ENCODE peak calls at places on chromosomes 4 and X, in seven cellular contexts. W is H1, V is IMR-90, J is neuronal stem cell, Z is mesenchymal stem cell, N is mesendoderm, R is trophoblast cell. P is an unnamed sample.

GRCh38 chr4:112979881-112980421 is 69.5 kb upstream of the ANK2 start:
- DNase-seq in Z (no peak), V (no peak), R (no peak), N (peak; percentile 37), W (no peak), J (no peak), P (peak; percentile 73)

GRCh38 chrX:29419774-29420553 is 795.4 kb upstream of the MAGEB2 start:
- DNase-seq in J (no peak), R (peak; percentile 3), N (peak; percentile 17), Z (peak; percentile 16), V (peak; percentile 69), W (no peak), P (no peak)

GRCh38 chr4:78606035-78606434 is 54.5 kb downstream of the ANXA3 start:
- DNase-seq in N (no peak), R (no peak), Z (no peak), J (no peak), W (no peak), V (no peak), P (no peak)

GRCh38 chrX:152212969-152213368 is 74.6 kb upstream of the MAGEA10 start:
- DNase-seq in R (no peak), W (no peak), Z (no peak), V (no peak), N (no peak), J (no peak), P (no peak)

GRCh38 chr4:143402776-143403550 is 66.3 kb downstream of the GAB1 start:
- DNase-seq in V (no peak), W (no peak), R (peak; percentile 25), Z (peak; percentile 61), N (no peak), J (no peak), P (no peak)

GRCh38 chr4:30868257-30868656 is 148.1 kb downstream of the PCDH7 start:
- DNase-seq in Z (peak; percentile 40), J (no peak), R (no peak), N (no peak), V (peak; percentile 30), W (no peak), P (no peak)

GRCh38 chr4:55030606-55031005 is 94.8 kb downstream of the KDR start:
- DNase-seq in J (no peak), W (no peak), Z (no peak), R (no peak), V (no peak), N (peak; percentile 47), P (no peak)

GRCh38 chrX:150157291-150157690 is 205.8 kb upstream of the MAMLD1 start:
- DNase-seq in J (no peak), V (no peak), N (no peak), Z (no peak), R (no peak), W (no peak), P (no peak)

GRCh38 chr4:34771632-34772031 is 1472.7 kb downstream of the ARAP2 start:
- DNase-seq in W (no peak), V (no peak), R (no peak), N (peak; percentile 6), J (no peak), Z (no peak), P (no peak)

GRCh38 chr4:159021597-159022385 is 81.1 kb upstream of the RAPGEF2 start:
- DNase-seq in J (no peak), W (no peak), V (no peak), N (peak; percentile 74), Z (no peak), R (peak; percentile 66), P (peak; percentile 57)

GRCh38 chr4:121814756-121815155 is 8.9 kb downstream of the CCNA2 start:
- DNase-seq in V (peak; percentile 60), W (no peak), J (no peak), R (no peak), N (no peak), Z (no peak), P (no peak)

GRCh38 chr4:60683953-60684352 is 516.2 kb upstream of the ADGRL3 start:
- DNase-seq in Z (peak; percentile 30), J (no peak), R (no peak), W (no peak), V (peak; percentile 94), N (no peak), P (no peak)

GRCh38 chr4:74548561-74548960 is 103.6 kb downstream of the AREG start:
- DNase-seq in J (no peak), V (no peak), R (no peak), Z (no peak), N (no peak), W (no peak), P (no peak)
- H4K8ac ChIP-seq in J (no peak overlapping the region), V (no peak overlapping the region), R (no peak overlapping the region), Z (no peak overlapping the region), N (no peak overlapping the region), W (no peak overlapping the region), P (no peak overlapping the region)

GRCh38 chr4:100848865-100849264 is 331.0 kb upstream of the EMCN start:
- DNase-seq in Z (no peak), W (no peak), J (no peak), R (peak; percentile 4), N (peak; percentile 80), V (no peak), P (peak; percentile 52)
- H4K8ac ChIP-seq in Z (no peak overlapping the region), W (no peak overlapping the region), J (no peak overlapping the region), R (no peak overlapping the region), N (no peak overlapping the region), V (no peak overlapping the region), P (no peak overlapping the region)

GRCh38 chr4:66842401-66842800 is 702.9 kb downstream of the CENPC start:
- DNase-seq in V (no peak), Z (no peak), W (no peak), J (no peak), R (no peak), N (no peak), P (no peak)

GRCh38 chr4:66837496-66837895 is 707.8 kb downstream of the CENPC start:
- DNase-seq in N (no peak), R (no peak), V (no peak), J (no peak), W (no peak), Z (no peak), P (no peak)

GRCh38 chr4:66840178-66840577 is 705.1 kb downstream of the CENPC start:
- DNase-seq in N (no peak), W (no peak), Z (no peak), R (no peak), V (no peak), J (no peak), P (no peak)
- H4K8ac ChIP-seq in N (no peak overlapping the region), W (no peak overlapping the region), Z (no peak overlapping the region), R (no peak overlapping the region), V (no peak overlapping the region), J (no peak overlapping the region), P (no peak overlapping the region)

DNA sequence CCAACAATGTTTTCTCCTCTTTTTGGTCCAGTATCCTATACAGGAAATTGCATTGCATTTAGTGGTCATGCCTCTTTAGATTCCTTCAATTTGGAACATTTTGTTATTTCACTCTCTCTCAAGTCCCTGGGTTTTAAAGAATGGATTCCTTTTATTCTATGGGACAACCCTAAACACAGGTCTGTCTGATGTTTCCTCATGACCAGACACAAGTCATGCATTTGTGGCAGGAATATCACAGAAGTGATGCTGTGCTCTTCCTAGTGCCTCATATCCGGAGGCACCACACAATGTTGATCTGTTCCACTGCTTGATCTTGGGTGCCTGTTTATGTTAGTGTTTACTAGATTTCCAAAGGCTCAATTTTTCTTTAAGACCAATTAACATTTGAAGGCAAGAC is 69.7 kb upstream of the H2AZ1 start:
- DNase-seq in N (no peak), J (no peak), R (no peak), W (no peak), V (no peak), Z (no peak), P (no peak)
- H4K8ac ChIP-seq in N (no peak overlapping the region), J (no peak overlapping the region), R (no peak overlapping the region), W (no peak overlapping the region), V (no peak overlapping the region), Z (no peak overlapping the region), P (no peak overlapping the region)

DNA sequence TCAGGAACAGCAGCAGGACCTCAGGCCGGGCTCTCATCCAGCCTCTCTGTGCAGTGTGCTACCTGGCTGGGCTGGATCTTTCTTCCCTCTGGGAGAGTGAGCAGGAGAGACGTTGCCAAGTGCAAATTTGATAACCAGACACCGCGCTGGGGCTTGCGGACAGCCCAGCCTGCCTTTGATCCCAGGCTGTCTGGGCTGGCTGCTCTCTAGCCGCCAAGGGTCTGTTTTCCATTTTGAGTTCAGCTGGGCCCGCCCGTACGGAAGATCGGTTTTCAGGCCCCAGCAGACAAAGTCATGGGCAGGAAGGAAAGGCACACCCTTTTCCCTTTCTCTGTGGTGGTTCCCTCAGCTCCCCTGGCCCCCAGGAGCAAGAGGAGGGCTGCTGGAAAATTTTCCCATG is 90.2 kb downstream of the CPZ start:
- DNase-seq in W (no peak), R (no peak), V (no peak), Z (no peak), N (no peak), J (no peak), P (no peak)
- H4K8ac ChIP-seq in W (no peak overlapping the region), R (no peak overlapping the region), V (no peak overlapping the region), Z (no peak overlapping the region), N (no peak overlapping the region), J (no peak overlapping the region), P (no peak overlapping the region)

GRCh38 chr4:151658959-151659593 is 101.7 kb downstream of the GATB start:
- DNase-seq in R (no peak), N (no peak), W (no peak), J (no peak), Z (peak; percentile 68), V (peak; percentile 67), P (no peak)
- H4K8ac ChIP-seq in R (no peak overlapping the region), N (no peak overlapping the region), W (no peak overlapping the region), J (no peak overlapping the region), Z (peak overlapping the region; percentile 22), V (peak overlapping the region; percentile 21), P (no peak overlapping the region)

GRCh38 chr4:66750273-66750672 is 795.0 kb downstream of the CENPC start:
- DNase-seq in R (no peak), W (no peak), J (no peak), Z (peak; percentile 65), V (no peak), N (no peak), P (no peak)
- H4K8ac ChIP-seq in R (no peak overlapping the region), W (no peak overlapping the region), J (no peak overlapping the region), Z (no peak overlapping the region), V (no peak overlapping the region), N (peak overlapping the region; percentile 65), P (no peak overlapping the region)

GRCh38 chr4:169859366-169860216 is 101.8 kb upstream of the HPF1 start:
- DNase-seq in N (peak; percentile 11), R (no peak), V (no peak), J (no peak), Z (no peak), W (no peak), P (no peak)
- H4K8ac ChIP-seq in N (no peak overlapping the region), R (no peak overlapping the region), V (no peak overlapping the region), J (no peak overlapping the region), Z (no peak overlapping the region), W (peak overlapping the region; percentile 35), P (peak overlapping the region; percentile 60)

GRCh38 chr4:95158626-95159025 is 390.1 kb downstream of the UNC5C start:
- DNase-seq in Z (no peak), J (no peak), V (no peak), R (no peak), W (no peak), N (no peak), P (no peak)
- H4K8ac ChIP-seq in Z (no peak overlapping the region), J (no peak overlapping the region), V (no peak overlapping the region), R (no peak overlapping the region), W (no peak overlapping the region), N (no peak overlapping the region), P (no peak overlapping the region)

P was measured in H9.